ENCODE peak calls at places on chromosomes 1 and 21, in eight cellular contexts. Q is CD8-positive, alpha-beta T cell; S is uterus; P is PC-9; Y is HepG2; X is K562; C is CD4-positive, CD25-positive, alpha-beta regulatory T cell; L is brain microvascular endothelial cell. V is an unnamed sample.

GRCh38 chr1:55053265-55053954 is 14.1 kb downstream of the PCSK9 start:
- DNase-seq in Q (no peak), X (no peak), L (no peak), C (no peak), Y (peak), S (no peak), P (no peak), V (no peak)

GRCh38 chr1:35172022-35172421 is 20.9 kb downstream of the SFPQ start:
- DNase-seq in X (no peak), Q (no peak), L (no peak), S (no peak), Y (no peak), P (no peak), C (no peak), V (no peak)

GRCh38 chr1:75991497-75992114 is 59.4 kb upstream of the ASB17 start:
- DNase-seq in X (peak), C (peak), Q (peak), L (peak), Y (peak), P (peak), S (peak), V (peak)

GRCh38 chr1:236809133-236809532 is 14.0 kb downstream of the MTR start:
- DNase-seq in C (no peak), Q (no peak), L (no peak), P (no peak), X (no peak), Y (no peak), S (no peak), V (no peak)

GRCh38 chr1:196178083-196178635 is 430.1 kb downstream of the KCNT2 start:
- DNase-seq in Y (no peak), Q (no peak), X (no peak), S (no peak), P (no peak), L (peak), C (no peak), V (no peak)

GRCh38 chr21:46097826-46098286 is at the start of gene COL6A2:
- DNase-seq in C (peak), P (no peak), S (peak), Q (peak), X (peak), L (peak), Y (no peak), V (no peak)

GRCh38 chr1:68120136-68120791 is 69.8 kb upstream of the DIRAS3 start:
- DNase-seq in Q (no peak), C (peak), X (peak), S (peak), Y (peak), P (peak), L (peak), V (no peak)

GRCh38 chr21:35020446-35020845 is 28.7 kb downstream of the RUNX1 start:
- DNase-seq in C (no peak), Q (peak), P (no peak), Y (no peak), L (no peak), S (no peak), X (no peak), V (no peak)

GRCh38 chr1:22772054-22772453 is 61.4 kb downstream of the EPHB2 start:
- DNase-seq in C (no peak), Y (no peak), Q (no peak), P (no peak), S (no peak), X (no peak), L (no peak), V (no peak)

GRCh38 chr1:52386458-52386857 is 17.8 kb downstream of the ORC1 start:
- DNase-seq in Y (no peak), L (no peak), Q (no peak), S (no peak), C (no peak), P (no peak), X (no peak), V (no peak)

GRCh38 chr1:52080014-52080415 is 23.9 kb downstream of the BTF3L4 start:
- DNase-seq in Y (peak), C (no peak), P (no peak), Q (no peak), S (no peak), X (no peak), L (no peak), V (no peak)

GRCh38 chr1:212218911-212219310 is 66.3 kb upstream of the PPP2R5A start:
- DNase-seq in P (no peak), Q (no peak), X (no peak), C (no peak), Y (no peak), S (no peak), L (peak), V (no peak)

GRCh38 chr21:42578761-42579415 is 65.2 kb downstream of the SLC37A1 start:
- DNase-seq in S (peak), Y (no peak), L (no peak), P (no peak), C (no peak), X (no peak), Q (no peak), V (no peak)

GRCh38 chr1:7552402-7552801 is 218.7 kb upstream of the VAMP3 start:
- DNase-seq in S (peak), C (no peak), X (no peak), Y (no peak), P (no peak), L (no peak), Q (no peak), V (no peak)

GRCh38 chr1:229714964-229715603 is 89.0 kb downstream of the URB2 start:
- DNase-seq in L (no peak), S (no peak), Q (no peak), X (peak), Y (peak), P (peak), C (peak), V (peak)

GRCh38 chr1:210257698-210258395 is 25.3 kb downstream of the SERTAD4 start:
- DNase-seq in Q (no peak), P (no peak), S (no peak), X (no peak), Y (no peak), C (no peak), L (no peak), V (peak)

GRCh38 chr1:113701429-113701828 is 57.9 kb downstream of the PHTF1 start:
- DNase-seq in L (peak), Q (no peak), C (no peak), P (no peak), Y (no peak), S (no peak), X (no peak), V (no peak)

DNA sequence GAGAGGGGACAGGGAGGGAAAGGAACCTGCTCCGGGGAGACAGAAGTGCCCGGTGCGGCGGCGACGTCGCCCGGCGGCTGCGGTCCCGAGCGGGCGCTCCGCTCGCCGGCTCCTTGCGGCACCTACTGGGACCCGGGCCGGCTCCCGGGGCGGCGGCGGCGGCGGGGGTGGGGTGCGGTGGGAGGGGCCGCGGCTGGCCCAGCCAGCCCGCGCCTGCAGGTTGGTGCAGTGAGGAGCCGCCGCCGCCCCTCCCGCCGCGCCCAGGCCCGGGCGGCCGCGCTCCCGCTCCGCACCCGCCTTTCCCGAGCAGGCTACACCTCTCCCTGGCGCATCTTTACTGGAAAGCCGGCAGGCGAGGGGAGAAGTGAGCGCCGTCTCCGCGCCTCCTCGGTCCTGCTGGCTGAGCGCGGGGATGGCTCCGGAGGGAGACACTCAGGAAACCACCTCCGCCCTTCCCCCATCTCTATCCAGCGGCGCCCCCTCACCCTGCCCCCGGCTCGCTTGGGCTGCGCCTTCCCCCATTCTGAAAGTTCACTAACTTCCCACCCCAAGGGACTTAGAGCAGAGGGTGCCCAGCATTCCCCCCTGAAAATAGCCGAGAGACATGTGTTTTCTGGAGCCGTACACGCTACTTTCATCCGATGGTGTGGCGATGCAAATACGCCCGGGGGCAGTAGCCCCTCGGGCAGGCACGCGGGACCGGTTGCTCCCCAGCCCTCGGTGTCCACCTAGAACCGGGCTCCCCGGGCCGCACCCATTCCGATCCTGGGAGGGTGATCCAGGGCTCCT is at the start of gene PLD5:
- DNase-seq in C (no peak), P (no peak), Y (no peak), X (no peak), L (no peak), Q (no peak), S (no peak), V (no peak)
- H3K27ac ChIP-seq in C (no peak), P (no peak), Y (no peak), X (no peak), L (no peak), Q (no peak), S (no peak), V (peak)

GRCh38 chr1:213652109-213652508 is 335.7 kb upstream of the PROX1 start:
- DNase-seq in P (no peak), C (no peak), Q (no peak), S (no peak), L (no peak), Y (no peak), X (no peak), V (no peak)
- H3K27ac ChIP-seq in P (no peak), C (no peak), Q (no peak), S (no peak), L (no peak), Y (no peak), X (no peak), V (no peak)

GRCh38 chr1:156464335-156464734 is 36.2 kb downstream of the MEF2D start:
- DNase-seq in S (peak), P (peak), Y (no peak), Q (no peak), L (peak), X (no peak), C (no peak), V (no peak)
- H3K27ac ChIP-seq in S (peak), P (no peak), Y (no peak), Q (no peak), L (no peak), X (no peak), C (no peak), V (peak)

GRCh38 chr1:64228181-64228957 is 24.9 kb downstream of the UBE2U start:
- DNase-seq in L (peak), S (no peak), Y (no peak), P (no peak), X (no peak), Q (no peak), C (no peak), V (no peak)

GRCh38 chr1:64220241-64220640 is 16.8 kb downstream of the UBE2U start:
- DNase-seq in C (no peak), L (no peak), X (no peak), Q (no peak), Y (no peak), S (no peak), P (no peak), V (no peak)

GRCh38 chr1:64229307-64229706 is 25.9 kb downstream of the UBE2U start:
- DNase-seq in C (no peak), P (no peak), X (no peak), L (no peak), Q (no peak), S (no peak), Y (no peak), V (no peak)

DNA sequence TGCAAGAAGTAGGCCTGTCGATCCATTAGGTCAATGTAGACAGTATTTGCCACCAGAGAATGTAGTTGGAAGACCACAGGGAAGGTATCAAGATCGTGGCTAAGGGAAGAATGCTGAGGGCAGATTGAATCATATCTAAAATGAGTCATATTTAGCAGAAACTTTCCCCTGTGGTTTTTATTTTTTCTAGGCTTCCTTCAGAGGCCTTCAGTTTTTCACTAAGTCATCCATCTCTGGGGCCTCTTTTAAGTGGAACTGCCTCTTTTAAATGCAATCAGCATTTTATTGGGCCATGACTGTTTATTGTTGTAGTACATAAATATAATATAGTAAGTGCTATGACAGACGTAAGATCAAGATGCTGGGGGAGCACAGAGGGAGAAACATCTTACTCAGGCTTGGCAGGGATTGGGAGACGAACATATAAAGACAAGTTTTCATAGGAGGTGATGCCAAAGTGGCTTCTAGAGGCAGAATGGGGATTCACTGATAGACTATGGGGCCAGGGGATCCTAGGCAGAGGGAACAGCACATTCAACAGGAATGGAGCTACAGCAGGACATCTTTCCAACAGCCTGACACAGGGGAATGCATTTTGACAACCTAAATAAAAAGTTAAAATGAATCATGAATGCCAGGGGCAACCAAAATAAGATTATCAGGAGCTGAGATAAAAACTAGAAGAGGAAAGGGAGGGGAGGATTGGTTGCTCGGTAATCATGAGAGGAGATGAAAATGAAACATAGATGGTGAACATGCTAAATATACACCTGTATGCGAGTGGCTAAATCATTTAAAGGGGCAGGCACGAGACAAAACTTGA is 20.1 kb downstream of the UBE2U start:
- DNase-seq in Q (no peak), Y (no peak), P (peak), S (no peak), X (no peak), C (no peak), L (peak), V (peak)
- H3K27ac ChIP-seq in Q (no peak), Y (no peak), P (peak), S (no peak), X (no peak), C (no peak), L (peak), V (no peak)

GRCh38 chr1:17768651-17769241 is 13.6 kb downstream of the ACTL8 start:
- DNase-seq in Q (no peak), L (peak), Y (no peak), X (peak), P (peak), S (peak), C (no peak), V (no peak)
- H3K27ac ChIP-seq in Q (no peak), L (peak), Y (no peak), X (no peak), P (peak), S (no peak), C (no peak), V (no peak)

GRCh38 chr21:44572959-44573583 is 458 bp upstream of the KRTAP10-4 start:
- DNase-seq in Q (no peak), X (no peak), L (peak), S (no peak), Y (peak), C (no peak), P (no peak), V (no peak)

GRCh38 chr21:44575307-44576024 is 1.9 kb downstream of the KRTAP10-4 start:
- DNase-seq in Q (no peak), P (no peak), S (no peak), L (no peak), X (no peak), C (no peak), Y (no peak), V (no peak)

GRCh38 chr21:44571844-44572782 is 1.4 kb upstream of the KRTAP10-4 start:
- DNase-seq in P (no peak), Y (no peak), C (no peak), S (no peak), Q (no peak), L (no peak), X (no peak), V (no peak)

GRCh38 chr21:44576025-44576420 is 2.5 kb downstream of the KRTAP10-4 start:
- DNase-seq in L (no peak), Q (no peak), X (no peak), Y (no peak), C (no peak), P (no peak), S (no peak), V (no peak)

GRCh38 chr21:44574457-44575306 is 1.2 kb downstream of the KRTAP10-4 start:
- DNase-seq in Y (peak), L (no peak), X (no peak), C (no peak), P (no peak), Q (no peak), S (no peak), V (no peak)
- H3K27ac ChIP-seq in Y (peak), L (no peak), X (no peak), C (no peak), P (no peak), Q (no peak), S (no peak), V (no peak)

V was measured in epithelial cell of prostate.